ENCODE peak calls at places on chromosomes 13 and 19, in four cellular contexts. W is WTC11, C is K562, V is GM12878. E is an unnamed sample.

GRCh38 chr13:49711218-49711863 is 20.1 kb upstream of the EBPL start:
- DNase-seq in V (no peak), C (no peak), W (no peak), E (peak)

GRCh38 chr13:25971499-25972145 is 80.2 kb downstream of the SHISA2 start:
- DNase-seq in V (no peak), W (no peak), C (no peak), E (no peak)

GRCh38 chr19:56707821-56708220 is 36.3 kb upstream of the ZNF835 start:
- DNase-seq in W (no peak), C (no peak), V (no peak), E (no peak)

GRCh38 chr19:52741951-52742485 is 7.2 kb upstream of the ZNF611 start:
- DNase-seq in V (no peak), C (no peak), W (no peak), E (no peak)

GRCh38 chr19:38699027-38699346 is 45.3 kb downstream of the CAPN12 start:
- DNase-seq in W (no peak), V (no peak), C (no peak), E (no peak)

GRCh38 chr19:4567584-4568071 is 8.1 kb upstream of the SEMA6B start:
- DNase-seq in V (no peak), W (peak), C (peak), E (peak)

GRCh38 chr19:17240062-17240854 is 5.5 kb downstream of the NR2F6 start:
- DNase-seq in C (no peak), W (no peak), V (no peak), E (peak)

GRCh38 chr13:42656136-42656535 is 82.2 kb downstream of the TNFSF11 start:
- DNase-seq in W (no peak), V (no peak), C (no peak), E (no peak)

GRCh38 chr13:42116225-42116624 is 67.8 kb downstream of the DGKH start:
- DNase-seq in V (no peak), C (no peak), W (no peak), E (no peak)

GRCh38 chr13:111215081-111216047 is 100.3 kb downstream of the ARHGEF7 start:
- DNase-seq in C (no peak), W (no peak), V (no peak), E (no peak)

GRCh38 chr19:3175761-3176714 is 2.5 kb upstream of the S1PR4 start:
- DNase-seq in W (no peak), V (peak), C (no peak), E (no peak)

GRCh38 chr13:114118086-114118762 is 14.2 kb downstream of the RASA3 start:
- DNase-seq in V (no peak), W (peak), C (no peak), E (peak)

GRCh38 chr13:77001963-77002587 is 10.2 kb downstream of the CLN5 start:
- DNase-seq in W (no peak), C (no peak), V (no peak), E (no peak)

GRCh38 chr13:112616586-112617381 is 28.8 kb upstream of the TUBGCP3 start:
- DNase-seq in C (peak), W (peak), V (no peak), E (peak)

GRCh38 chr13:113233101-113233500 is 23.7 kb downstream of the CUL4A start:
- DNase-seq in V (no peak), W (no peak), C (no peak), E (no peak)

GRCh38 chr19:51098366-51099069 is 9.7 kb downstream of the CTU1 start:
- DNase-seq in W (no peak), C (no peak), V (no peak), E (no peak)

GRCh38 chr13:108494991-108495661 is 134.3 kb upstream of the MYO16 start:
- DNase-seq in W (peak), V (no peak), C (no peak), E (no peak)

GRCh38 chr19:16886305-16886880 is 2.4 kb upstream of the F2RL3 start:
- DNase-seq in V (no peak), C (no peak), W (no peak), E (peak)

GRCh38 chr13:95247857-95248256 is 53.4 kb downstream of the ABCC4 start:
- DNase-seq in W (no peak), C (peak), V (no peak), E (no peak)

GRCh38 chr13:114089341-114089740 is 43.1 kb downstream of the RASA3 start:
- DNase-seq in W (peak), C (no peak), V (no peak), E (no peak)

GRCh38 chr19:2057484-2058469 is 6.7 kb upstream of the MKNK2 start:
- DNase-seq in W (no peak), C (no peak), V (no peak), E (no peak)

GRCh38 chr19:46626441-46626840 is 1.6 kb upstream of the PTGIR start:
- DNase-seq in C (no peak), V (no peak), W (no peak), E (no peak)

GRCh38 chr13:88656751-88657150 is 985.6 kb downstream of the SLITRK5 start:
- DNase-seq in W (no peak), V (no peak), C (no peak), E (no peak)

GRCh38 chr13:74066937-74067336 is 67.3 kb downstream of the KLF12 start:
- DNase-seq in C (no peak), W (no peak), V (no peak), E (no peak)

GRCh38 chr19:12946092-12946845 is 607 bp downstream of the RAD23A start:
- DNase-seq in W (peak), V (no peak), C (peak), E (peak)
- TF ChIP-seq CBFB in W (no peak), V (no peak), C (no peak), E (no peak)

GRCh38 chr19:35712529-35712909 is 5.3 kb upstream of the KMT2B start:
- DNase-seq in W (no peak), C (no peak), V (no peak), E (no peak)

GRCh38 chr19:35712910-35713845 is 4.6 kb upstream of the KMT2B start:
- DNase-seq in W (peak), V (peak), C (peak), E (no peak)

GRCh38 chr19:35713904-35714440 is 3.8 kb upstream of the KMT2B start:
- DNase-seq in V (no peak), W (no peak), C (no peak), E (no peak)

GRCh38 chr19:35708391-35708790 is 4.0 kb downstream of the ZBTB32 start:
- DNase-seq in W (no peak), V (no peak), C (no peak), E (no peak)

DNA sequence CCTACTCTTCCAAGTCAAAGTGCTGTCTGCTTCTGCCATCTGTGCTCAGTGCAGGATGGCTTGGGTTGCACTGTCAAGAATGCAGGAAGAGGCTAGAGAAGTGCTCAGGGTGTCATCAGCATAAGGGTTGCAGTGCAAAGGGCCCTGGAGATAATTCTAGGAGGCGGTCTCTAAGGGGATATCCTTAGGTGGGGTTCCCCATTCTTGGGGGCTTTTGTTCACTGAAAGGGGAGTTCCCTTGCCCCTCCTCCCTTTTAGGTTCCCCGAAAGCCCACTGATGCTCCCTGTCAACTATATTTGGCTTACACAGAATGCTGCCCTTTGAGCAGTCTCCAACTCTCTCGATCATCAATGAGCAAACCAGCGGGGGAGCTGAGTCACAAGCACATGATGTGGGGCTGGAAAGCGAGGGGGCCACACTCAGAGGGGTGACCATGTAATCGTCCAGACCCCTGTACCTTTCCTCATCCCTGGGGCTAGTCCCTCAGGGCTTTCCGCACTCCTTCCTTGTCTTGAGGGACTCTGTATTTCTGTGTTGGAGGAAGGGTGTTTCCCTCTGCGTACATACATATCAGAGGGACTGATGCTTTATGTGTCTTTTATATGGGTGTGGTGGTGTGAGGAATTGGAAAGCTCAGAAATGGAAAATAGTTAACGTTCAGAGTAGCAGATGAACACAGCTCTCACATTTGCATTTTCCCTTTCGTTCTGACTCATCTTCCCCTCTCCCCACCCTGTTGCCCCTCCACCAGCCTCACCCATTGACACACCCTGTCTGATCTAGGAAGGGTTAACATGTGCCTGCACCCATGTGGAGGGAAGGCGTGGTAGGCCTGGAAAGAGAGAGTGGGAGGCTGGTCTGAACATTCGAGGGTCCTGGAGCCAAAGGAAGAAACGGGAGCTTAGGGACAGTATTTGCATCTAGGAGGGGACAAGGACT is 6.7 kb downstream of the ZBTB32 start:
- DNase-seq in W (no peak), C (no peak), V (peak), E (no peak)
- TF ChIP-seq CBFB in W (no peak), C (no peak), V (peak), E (no peak)

DNA sequence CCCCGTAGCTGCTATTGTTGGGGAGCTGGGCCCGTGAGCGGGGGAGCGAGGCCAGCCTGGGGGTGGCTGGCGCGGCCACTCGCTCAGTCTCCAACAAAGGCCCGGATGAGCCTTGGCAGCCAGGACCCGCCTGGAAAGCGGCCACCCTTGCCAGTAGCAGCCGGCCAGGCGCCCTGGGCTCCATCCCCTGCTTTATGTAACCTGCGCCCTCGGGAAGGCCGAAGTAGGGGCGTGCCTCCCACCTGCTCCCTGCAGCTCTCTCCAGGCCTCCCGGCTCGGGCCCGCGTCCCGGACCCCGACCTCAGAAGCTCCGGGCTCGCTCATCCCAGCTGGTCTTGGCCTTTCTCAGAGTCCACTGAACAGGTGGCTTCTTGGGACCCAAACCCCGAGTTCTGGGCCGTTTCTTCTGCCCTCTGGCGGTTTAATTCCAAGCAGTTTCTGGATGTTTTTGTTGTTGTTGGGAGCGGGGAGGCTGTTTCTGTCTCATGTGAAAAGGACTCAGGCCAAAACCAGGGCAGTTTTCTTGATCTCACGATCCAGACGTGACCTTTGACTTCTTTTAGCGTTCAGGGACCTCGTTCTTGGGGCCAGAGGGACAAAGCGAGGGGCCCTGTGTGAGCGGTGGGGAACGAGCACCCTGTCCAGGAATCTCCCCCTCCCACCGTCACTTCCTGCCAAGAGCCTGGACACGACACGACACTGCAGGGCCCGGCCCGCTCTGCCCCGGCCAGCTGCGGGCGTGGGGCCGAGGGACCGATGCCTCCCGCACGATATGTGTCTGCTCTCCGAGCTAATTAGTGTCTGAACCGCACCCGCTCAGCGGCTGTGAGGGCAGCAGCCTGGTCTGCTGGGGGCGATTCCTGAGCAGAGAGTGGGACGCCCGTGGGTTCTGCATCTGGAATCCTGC is 1.3 kb downstream of the CDC34 start:
- DNase-seq in V (no peak), W (peak), C (peak), E (peak)
- TF ChIP-seq CBFB in V (no peak), W (no peak), C (no peak), E (no peak)

GRCh38 chr13:37869506-37869755 is 141 bp downstream of the TRPC4 start:
- DNase-seq in W (no peak), V (no peak), C (no peak), E (no peak)
- TF ChIP-seq CBFB in W (no peak), V (no peak), C (no peak), E (no peak)

GRCh38 chr13:20964904-20965303 is 62.4 kb upstream of the XPO4 start:
- DNase-seq in C (no peak), V (no peak), W (no peak), E (no peak)

GRCh38 chr13:20967340-20967739 is 64.8 kb upstream of the XPO4 start:
- DNase-seq in W (no peak), C (no peak), V (no peak), E (peak)

GRCh38 chr13:20972731-20973130 is 70.2 kb upstream of the XPO4 start:
- DNase-seq in V (no peak), W (no peak), C (no peak), E (no peak)

GRCh38 chr13:20968745-20969144 is 66.2 kb upstream of the XPO4 start:
- DNase-seq in W (no peak), C (no peak), V (peak), E (no peak)

GRCh38 chr13:20969182-20969581 is 66.6 kb upstream of the XPO4 start:
- DNase-seq in C (no peak), W (no peak), V (peak), E (no peak)
- TF ChIP-seq CBFB in C (no peak), W (no peak), V (no peak), E (no peak)

E was measured in HepG2.